ENCODE peak calls at places on chromosomes 16 and 17, in five cellular contexts. J, A, F, S and D are unnamed samples.

GRCh38 chr17:5870231-5870953 is 199.8 kb upstream of the WSCD1 start:
- DNase-seq in J (no peak), A (no peak), F (no peak), S (no peak), D (no peak)

GRCh38 chr17:64661731-64661980 is 451 bp downstream of the SMURF2 start:
- DNase-seq in J (no peak), A (no peak), F (no peak), S (no peak), D (no peak)

GRCh38 chr16:54846761-54847160 is 83.9 kb upstream of the IRX5 start:
- DNase-seq in J (no peak), A (no peak), F (peak; percentile 8), S (no peak), D (no peak)

GRCh38 chr17:1179112-1179634 is 608 bp downstream of the ABR start:
- DNase-seq in J (no peak), A (no peak), F (no peak), S (no peak), D (no peak)

GRCh38 chr17:36825113-36825955 is 111.9 kb upstream of the LHX1 start:
- DNase-seq in J (no peak), A (no peak), F (no peak), S (no peak), D (no peak)

GRCh38 chr16:87644186-87644585 is 41.9 kb downstream of the JPH3 start:
- DNase-seq in J (no peak), A (no peak), F (no peak), S (no peak), D (no peak)

GRCh38 chr17:71472809-71473789 is 647.7 kb upstream of the SOX9 start:
- DNase-seq in J (peak; percentile 20), A (no peak), F (peak; percentile 68), S (no peak), D (no peak)

GRCh38 chr16:10828851-10829331 is 10.3 kb upstream of the TVP23A start:
- DNase-seq in J (peak; percentile 97), A (peak; percentile 83), F (no peak), S (peak; percentile 96), D (no peak)

GRCh38 chr17:42405963-42406495 is 17.0 kb downstream of the CAVIN1 start:
- DNase-seq in J (peak; percentile 87), A (peak; percentile 87), F (peak; percentile 82), S (peak; percentile 94), D (peak; percentile 84)

GRCh38 chr17:51627776-51628175 is 367.4 kb downstream of the UTP18 start:
- DNase-seq in J (no peak), A (no peak), F (no peak), S (no peak), D (no peak)

GRCh38 chr16:20844588-20844987 is 38.3 kb downstream of the REXO5 start:
- DNase-seq in J (no peak), A (no peak), F (no peak), S (no peak), D (no peak)

GRCh38 chr16:89453662-89454321 is 36.6 kb downstream of the ANKRD11 start:
- DNase-seq in J (peak; percentile 51), A (no peak), F (peak; percentile 51), S (no peak), D (no peak)
- TF ChIP-seq CTCF in J (no peak), A (no peak), F (no peak), S (no peak), D (no peak)

GRCh38 chr17:20010099-20010863 is 1.1 kb downstream of the SPECC1 start:
- DNase-seq in J (peak; percentile 49), A (no peak), F (peak; percentile 90), S (no peak), D (no peak)

GRCh38 chr17:20010886-20011402 is 1.8 kb downstream of the SPECC1 start:
- DNase-seq in J (no peak), A (no peak), F (no peak), S (no peak), D (no peak)

GRCh38 chr17:20009302-20010098 is at the start of gene SPECC1:
- DNase-seq in J (peak; percentile 81), A (peak; percentile 75), F (peak; percentile 87), S (peak; percentile 84), D (no peak)

GRCh38 chr17:20008242-20009051 is 712 bp upstream of the SPECC1 start:
- DNase-seq in J (peak; percentile 27), A (peak; percentile 30), F (peak; percentile 68), S (no peak), D (no peak)

DNA sequence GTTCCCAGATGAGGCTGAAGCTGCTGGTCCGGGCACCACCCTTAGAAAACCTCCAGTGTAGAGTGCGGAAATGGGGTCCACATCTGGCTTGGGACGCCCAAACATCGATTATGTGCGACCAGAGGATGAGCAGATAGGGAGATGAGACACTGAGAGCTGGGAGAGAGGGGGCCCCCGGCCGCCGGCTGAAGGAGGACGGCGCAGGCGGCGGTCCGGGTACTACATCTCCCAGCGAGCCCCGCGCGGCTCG is 182 bp upstream of the SPECC1 start:
- DNase-seq in J (no peak), A (no peak), F (no peak), S (no peak), D (no peak)
- TF ChIP-seq CTCF in J (peak; percentile 58), A (no peak), F (peak; percentile 98), S (peak; percentile 79), D (no peak)

DNA sequence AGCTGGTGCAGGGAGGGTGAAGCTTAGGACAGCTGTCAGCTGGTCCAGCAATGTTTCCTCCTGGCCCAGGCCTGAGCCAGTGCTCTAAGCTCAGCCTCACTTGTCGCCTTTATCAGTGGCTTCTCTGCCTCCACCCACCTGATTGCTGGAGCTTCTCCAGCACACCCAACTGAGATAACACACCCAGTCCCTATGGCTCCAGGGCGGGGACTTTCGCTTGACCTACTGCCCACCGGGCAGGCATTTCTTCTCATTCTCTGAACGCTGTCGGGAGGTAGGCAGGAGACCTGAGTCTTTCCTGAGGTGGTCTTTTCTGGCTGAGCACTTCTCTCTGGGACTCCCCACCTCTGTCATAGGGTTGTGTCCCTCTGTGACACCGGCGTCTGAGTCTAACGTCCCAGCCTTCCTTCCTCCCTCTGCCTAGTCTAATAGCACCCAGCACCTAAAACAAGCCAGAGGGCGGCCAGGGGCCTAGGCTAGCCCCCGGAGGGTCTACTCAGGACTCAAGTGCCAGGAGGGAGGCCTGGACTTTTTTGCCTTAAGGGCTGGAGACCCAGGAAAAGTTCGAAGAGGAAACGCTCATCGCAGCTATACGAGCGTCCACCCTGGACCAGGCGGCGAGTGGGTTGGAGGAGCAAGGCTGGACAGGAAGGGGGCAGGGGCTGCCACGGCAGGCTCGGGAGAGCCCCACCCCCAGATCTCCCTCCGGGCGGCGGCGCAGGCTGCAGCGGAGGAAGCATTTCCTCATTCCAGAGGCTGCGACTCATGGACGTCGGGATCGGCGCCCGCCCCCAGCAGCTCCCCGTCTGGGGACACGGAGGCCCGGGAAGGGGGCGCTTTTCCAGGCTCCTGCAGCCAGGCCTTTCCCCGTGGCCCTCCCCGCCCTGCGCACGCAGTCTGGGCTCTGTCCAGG is 756 bp downstream of the TAX1BP3 start:
- DNase-seq in J (peak; percentile 91), A (peak; percentile 45), F (peak; percentile 90), S (peak; percentile 96), D (no peak)
- TF ChIP-seq CTCF in J (no peak), A (no peak), F (peak; percentile 11), S (no peak), D (no peak)

GRCh38 chr16:22898874-22899348 is 84.9 kb downstream of the HS3ST2 start:
- DNase-seq in J (peak; percentile 82), A (peak; percentile 83), F (peak; percentile 73), S (peak; percentile 81), D (no peak)
- TF ChIP-seq CTCF in J (peak; percentile 84), A (no peak), F (peak; percentile 71), S (peak; percentile 33), D (peak; percentile 87)

DNA sequence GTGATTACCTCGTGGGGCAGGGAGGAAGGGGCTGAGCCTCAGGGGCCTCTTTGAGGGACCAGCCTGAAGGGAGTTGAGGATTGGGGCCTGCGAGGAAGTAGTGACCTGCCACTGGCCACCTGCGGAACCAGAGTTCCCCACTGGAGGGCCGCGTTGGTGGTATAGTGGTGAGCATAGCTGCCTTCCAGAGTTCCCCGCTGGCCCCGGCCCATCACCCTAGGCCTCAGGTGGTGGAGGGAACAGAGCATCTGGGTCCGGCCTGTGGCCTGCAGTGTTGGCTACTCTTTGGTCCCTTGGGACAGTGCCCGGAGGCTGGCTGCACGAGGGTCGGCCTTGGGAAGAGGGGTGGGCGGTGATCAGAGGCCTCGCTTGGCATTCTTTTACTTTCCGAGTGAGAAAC is 20.5 kb downstream of the MGAT5B start:
- DNase-seq in J (no peak), A (no peak), F (no peak), S (no peak), D (no peak)
- TF ChIP-seq CTCF in J (no peak), A (no peak), F (no peak), S (no peak), D (no peak)